ENCODE peak calls at places on chromosomes 16 and 17, in six cellular contexts. M is A549, F is mesenchymal stem cell, K is neuronal stem cell, S is cardiac muscle cell, G is transverse colon. X is an unnamed sample. For H3K4me1 and H3K9me3, the result is how much of the 10 kb centered on the place peaks cover.

GRCh38 chr16:52271088-52271487 is 275.9 kb downstream of the TOX3 start:
- DNase-seq in M (no peak), F (no peak), K (peak), S (no peak), G (no peak), X (no peak)

GRCh38 chr16:82699711-82700495 is 73.1 kb downstream of the CDH13 start:
- DNase-seq in M (no peak), F (peak), K (no peak), S (peak), G (no peak), X (peak)

GRCh38 chr16:86964846-86965245 is 352.3 kb downstream of the C16orf95 start:
- DNase-seq in M (no peak), F (no peak), K (no peak), S (no peak), G (no peak), X (no peak)

GRCh38 chr16:12728471-12728870 is 75.2 kb downstream of the CPPED1 start:
- DNase-seq in M (no peak), F (no peak), K (no peak), S (no peak), G (no peak), X (no peak)

GRCh38 chr17:42271277-42271922 is 4.8 kb downstream of the STAT5B start:
- DNase-seq in M (no peak), F (no peak), K (no peak), S (no peak), G (no peak), X (no peak)

GRCh38 chr17:58282442-58282841 is 1.7 kb upstream of the MPO start:
- DNase-seq in M (no peak), F (no peak), K (no peak), S (no peak), G (no peak), X (no peak)

GRCh38 chr17:40448639-40449261 is 5.5 kb downstream of the IGFBP4 start:
- DNase-seq in M (no peak), F (no peak), K (no peak), S (no peak), G (peak), X (peak)

GRCh38 chr16:88927661-88928060 is 49.3 kb downstream of the CBFA2T3 start:
- DNase-seq in M (no peak), F (no peak), K (no peak), S (no peak), G (no peak), X (no peak)

GRCh38 chr17:41800601-41801373 is 11.0 kb downstream of the P3H4 start:
- DNase-seq in M (peak), F (peak), K (no peak), S (peak), G (peak), X (peak)

GRCh38 chr16:82082543-82083244 is 47.6 kb downstream of the HSD17B2 start:
- DNase-seq in M (no peak), F (peak), K (no peak), S (no peak), G (no peak), X (peak)

GRCh38 chr17:5781236-5781927 is 197.1 kb upstream of the NLRP1 start:
- DNase-seq in M (no peak), F (no peak), K (no peak), S (no peak), G (no peak), X (no peak)

GRCh38 chr16:68743664-68744063 is 6.6 kb downstream of the CDH1 start:
- DNase-seq in M (no peak), F (no peak), K (no peak), S (no peak), G (no peak), X (no peak)

GRCh38 chr16:54199486-54200160 is 87.0 kb downstream of the IRX3 start:
- DNase-seq in M (no peak), F (no peak), K (no peak), S (peak), G (no peak), X (no peak)

GRCh38 chr17:16422416-16422815 is 7.0 kb downstream of the TRPV2 start:
- DNase-seq in M (no peak), F (no peak), K (no peak), S (no peak), G (no peak), X (no peak)

GRCh38 chr17:279356-279755 is 73.3 kb downstream of the RPH3AL start:
- DNase-seq in M (no peak), F (no peak), K (no peak), S (peak), G (no peak), X (no peak)

GRCh38 chr16:64455275-64455674 is 666.6 kb downstream of the CDH11 start:
- DNase-seq in M (no peak), F (no peak), K (no peak), S (peak), G (no peak), X (peak)

GRCh38 chr17:8144401-8145295 is 7.6 kb downstream of the PER1 start:
- DNase-seq in M (no peak), F (no peak), K (no peak), S (no peak), G (no peak), X (no peak)

GRCh38 chr17:38418693-38419507 is 9.4 kb upstream of the ARHGAP23 start:
- DNase-seq in M (no peak), F (peak), K (no peak), S (no peak), G (no peak), X (no peak)
- H3K4me3 ChIP-seq in M (peak), F (peak), K (peak), S (peak), G (peak), X (no peak)

DNA sequence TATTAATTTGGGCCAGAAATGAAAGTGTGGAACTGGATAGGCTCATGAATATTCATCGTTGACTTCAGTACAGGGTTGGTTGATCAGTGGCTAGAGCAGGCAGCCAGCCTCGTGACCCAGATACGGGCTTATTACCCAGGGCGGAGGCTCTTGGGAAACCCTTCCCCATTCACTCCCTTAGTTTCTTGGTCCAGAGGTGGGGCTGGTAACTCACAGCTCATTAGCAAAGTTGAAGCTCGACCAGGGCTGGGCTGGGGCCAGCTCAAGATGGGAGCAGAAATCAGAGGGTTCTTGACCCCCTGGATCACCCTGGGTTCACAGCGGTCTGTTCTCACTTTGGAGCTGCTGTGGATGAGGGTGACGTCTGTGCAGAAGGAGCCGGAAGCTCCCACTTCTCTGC is 44.6 kb upstream of the GSE1 start:
- DNase-seq in M (no peak), F (no peak), K (no peak), S (no peak), G (peak), X (no peak)
- H3K4me1 ChIP-seq in M (under half), F (half or more), K (under half), S (half or more), G (half or more), X (under half)

DNA sequence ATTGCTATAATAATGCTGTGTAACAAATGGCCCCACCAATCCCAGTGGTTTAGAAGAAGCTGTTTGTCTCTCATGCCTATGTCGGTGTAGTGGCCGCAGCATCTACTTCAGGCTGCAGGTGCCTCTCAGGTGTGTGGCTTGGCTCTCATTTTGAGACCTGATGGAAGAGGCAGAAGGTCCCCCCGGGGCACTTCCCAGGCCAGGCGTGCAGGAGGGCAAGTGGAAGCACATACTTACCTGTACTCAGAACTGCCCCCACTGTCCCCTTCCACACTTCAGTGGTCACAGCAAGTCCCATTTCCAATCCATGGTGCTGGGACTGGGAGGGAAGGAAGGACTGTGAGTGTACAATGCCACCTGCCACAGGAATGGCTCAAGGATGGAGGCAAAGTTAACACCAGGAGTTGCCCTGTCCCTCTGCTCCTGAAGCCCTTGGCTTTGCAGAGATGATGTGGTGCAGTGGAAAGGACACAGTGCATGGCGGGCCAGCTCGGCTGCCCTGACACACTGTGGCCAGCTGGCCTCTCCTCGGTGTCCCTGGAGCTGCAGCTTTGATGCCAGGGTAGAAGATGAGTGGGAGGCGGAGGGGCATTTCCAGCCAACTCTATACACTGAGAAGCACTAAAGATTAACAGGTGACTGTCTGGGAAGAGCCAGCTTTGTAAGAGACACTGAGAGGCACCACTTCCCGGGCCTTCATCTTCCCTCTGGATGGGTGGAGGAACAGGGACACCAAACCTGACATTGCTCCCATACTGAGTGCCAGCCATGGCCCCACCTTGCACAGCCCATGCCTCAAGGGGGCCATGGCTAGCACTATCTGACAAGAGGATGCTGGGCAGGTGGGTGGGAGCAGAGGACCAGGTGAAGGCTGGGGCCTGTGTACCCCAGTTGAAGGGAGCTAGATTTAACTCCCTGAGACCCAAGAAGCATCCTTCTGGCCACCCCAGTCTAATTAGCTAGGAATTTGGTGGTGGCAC is 105.9 kb downstream of the METRNL start:
- DNase-seq in M (no peak), F (no peak), K (no peak), S (no peak), G (no peak), X (no peak)
- H3K9me3 ChIP-seq in M (under half), F (under half), K (under half), S (under half), G (under half), X (under half)

DNA sequence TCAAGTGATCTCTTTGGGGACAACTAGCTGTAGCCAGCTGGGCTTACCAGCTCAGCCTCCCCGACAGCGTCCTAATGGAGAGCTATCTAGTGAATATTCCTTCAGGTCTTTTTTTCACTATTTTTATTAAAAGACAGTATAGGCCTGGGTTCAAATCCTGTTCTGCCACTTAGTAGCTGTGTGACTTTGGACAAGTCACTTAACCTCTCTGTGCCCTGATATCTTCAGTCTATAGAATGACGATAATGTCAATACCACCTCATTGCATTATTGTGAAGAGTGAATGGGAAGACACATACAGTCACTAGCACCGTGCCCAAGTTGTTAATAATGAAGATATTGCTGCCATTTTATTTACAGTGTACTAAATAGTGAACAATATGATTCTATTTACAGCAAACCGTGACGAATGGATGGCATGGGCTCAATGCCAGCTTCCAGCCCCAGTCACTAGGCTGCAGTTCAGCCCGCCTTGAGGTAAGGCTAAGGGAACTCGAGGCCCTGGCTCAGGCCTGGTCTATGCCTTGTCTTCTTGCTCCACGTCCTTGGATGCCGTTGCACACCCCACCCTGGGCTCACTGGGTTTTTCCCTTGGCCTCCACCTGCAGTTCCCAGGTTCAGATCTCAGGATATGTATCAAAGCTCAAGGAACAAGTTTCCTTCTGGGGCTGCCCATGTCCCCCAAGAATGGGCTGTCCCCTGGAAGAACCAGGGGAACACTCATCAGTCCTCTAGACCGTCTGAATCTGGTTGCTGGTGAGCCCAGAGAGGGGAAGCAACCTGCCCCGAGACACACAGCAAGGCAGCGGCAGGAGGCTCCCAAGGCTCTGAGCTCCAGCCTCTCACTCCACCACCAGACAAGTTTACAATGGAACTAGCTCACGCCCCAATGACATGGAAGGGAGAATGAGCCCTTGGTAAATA is 95.4 kb upstream of the TNRC6C start:
- DNase-seq in M (no peak), F (no peak), K (no peak), S (no peak), G (no peak), X (no peak)
- H3K4me3 ChIP-seq in M (no peak), F (no peak), K (no peak), S (no peak), G (no peak), X (no peak)

DNA sequence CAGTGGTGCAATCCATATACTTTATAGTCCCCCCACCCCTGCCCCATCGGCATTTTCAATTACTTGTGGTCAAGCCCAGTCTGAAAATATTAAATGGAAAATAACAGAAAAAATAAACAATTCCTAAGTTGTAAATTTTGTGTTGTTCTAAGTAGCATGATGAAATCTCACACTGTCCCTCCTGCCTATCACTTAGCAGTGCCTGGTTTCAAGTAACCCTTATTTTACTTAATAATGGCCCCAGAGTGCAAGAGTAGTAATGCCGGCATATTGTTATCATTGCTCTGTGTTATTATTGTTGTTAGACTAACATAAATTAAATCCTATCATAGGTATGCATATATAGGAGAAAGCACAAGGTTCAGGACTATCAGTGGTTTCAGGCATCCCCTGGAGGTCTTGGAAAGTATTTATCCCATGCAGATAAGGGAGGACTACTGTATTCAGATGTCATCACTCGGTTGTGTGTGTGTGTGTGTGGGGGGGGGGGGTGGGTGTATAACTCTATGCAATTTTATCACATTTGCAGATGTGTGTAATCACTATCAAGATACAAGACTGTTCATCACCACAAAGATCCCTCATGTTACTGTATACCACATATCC is 9.3 kb downstream of the UBE2G1 start:
- DNase-seq in M (no peak), F (no peak), K (no peak), S (peak), G (no peak), X (no peak)
- H3K4me1 ChIP-seq in M (under half), F (under half), K (under half), S (under half), G (under half), X (under half)

GRCh38 chr16:6447046-6447445 is 885.6 kb upstream of the RBFOX1 start:
- DNase-seq in M (no peak), F (no peak), K (no peak), S (no peak), G (no peak), X (no peak)
- H3K9me3 ChIP-seq in M (under half), F (under half), K (under half), S (under half), G (under half), X (under half)

DNA sequence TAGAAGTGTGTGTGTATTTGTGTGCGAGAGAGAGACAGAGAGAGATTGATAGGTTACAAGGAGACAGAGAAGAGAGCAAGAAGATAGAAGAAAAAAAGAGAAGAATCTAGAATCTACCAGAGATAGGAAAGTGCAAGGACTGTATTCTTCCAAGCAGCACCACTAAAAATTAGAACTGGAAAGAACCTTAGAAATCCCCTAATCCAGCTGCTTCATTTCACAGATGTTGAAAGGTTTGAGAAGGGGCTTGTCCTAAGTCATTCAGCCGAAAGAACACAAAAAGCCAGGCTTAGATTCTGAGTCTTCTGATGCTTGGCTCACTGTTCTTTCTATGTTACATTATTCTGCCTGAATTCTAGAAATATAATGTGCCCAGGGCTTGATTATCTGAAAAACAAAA is 92.2 kb downstream of the HS3ST3A1 start:
- DNase-seq in M (no peak), F (no peak), K (peak), S (peak), G (no peak), X (no peak)
- H3K4me3 ChIP-seq in M (no peak), F (peak), K (no peak), S (no peak), G (no peak), X (peak)

GRCh38 chr17:67381925-67382257 is 4.8 kb downstream of the PITPNC1 start:
- DNase-seq in M (no peak), F (no peak), K (no peak), S (no peak), G (no peak), X (no peak)
- H3K4me1 ChIP-seq in M (under half), F (under half), K (under half), S (under half), G (under half), X (under half)